ENCODE peak calls at places on chromosomes 12 and 14, in five cellular contexts. T is GM12878, J is H1, L is K562, M is HepG2. D is an unnamed sample.

GRCh38 chr12:53217930-53218307 is 10.9 kb upstream of the ITGB7 start:
- DNase-seq in T (no peak), J (no peak), L (no peak), M (no peak), D (no peak)

GRCh38 chr12:121284551-121285390 is 11.7 kb downstream of the CAMKK2 start:
- DNase-seq in T (no peak), J (no peak), L (peak), M (no peak), D (no peak)

GRCh38 chr14:59274991-59275391 is 86.5 kb downstream of the DAAM1 start:
- DNase-seq in T (peak), J (no peak), L (no peak), M (no peak), D (no peak)

GRCh38 chr14:63663428-63664142 is 21.9 kb upstream of the WDR89 start:
- DNase-seq in T (no peak), J (no peak), L (no peak), M (peak), D (no peak)

GRCh38 chr12:101552277-101552676 is 42.5 kb upstream of the MYBPC1 start:
- DNase-seq in T (no peak), J (no peak), L (no peak), M (no peak), D (no peak)

GRCh38 chr12:106687652-106688051 is 86.8 kb upstream of the RIC8B start:
- DNase-seq in T (no peak), J (no peak), L (no peak), M (no peak), D (no peak)

GRCh38 chr14:28294834-28295440 is 471.6 kb upstream of the FOXG1 start:
- DNase-seq in T (no peak), J (no peak), L (no peak), M (peak), D (no peak)

GRCh38 chr12:55743131-55743921 is 404 bp downstream of the GDF11 start:
- DNase-seq in T (no peak), J (no peak), L (peak), M (no peak), D (peak)

GRCh38 chr14:90239139-90239538 is 17.2 kb upstream of the PSMC1 start:
- DNase-seq in T (no peak), J (no peak), L (no peak), M (no peak), D (no peak)

GRCh38 chr12:45232771-45233372 is 17.0 kb downstream of the ANO6 start:
- DNase-seq in T (peak), J (no peak), L (peak), M (peak), D (no peak)

GRCh38 chr12:113663396-113663795 is 191.7 kb upstream of the LHX5 start:
- DNase-seq in T (no peak), J (no peak), L (peak), M (no peak), D (no peak)

GRCh38 chr14:32896979-32897723 is 41.5 kb upstream of the NPAS3 start:
- DNase-seq in T (no peak), J (no peak), L (no peak), M (peak), D (no peak)

GRCh38 chr12:121796855-121797751 is 3.6 kb upstream of the RHOF start:
- DNase-seq in T (no peak), J (peak), L (peak), M (peak), D (no peak)

GRCh38 chr12:53071591-53072551 is 7.3 kb downstream of the SPRYD3 start:
- DNase-seq in T (no peak), J (no peak), L (peak), M (no peak), D (no peak)

GRCh38 chr12:47834199-47835016 is 14.7 kb upstream of the HDAC7 start:
- DNase-seq in T (no peak), J (no peak), L (peak), M (no peak), D (no peak)

GRCh38 chr12:52378091-52378490 is 7.4 kb downstream of the KRT84 start:
- DNase-seq in T (no peak), J (no peak), L (no peak), M (no peak), D (no peak)

GRCh38 chr12:54890339-54890738 is 36.0 kb downstream of the MUCL1 start:
- DNase-seq in T (no peak), J (no peak), L (no peak), M (no peak), D (no peak)

GRCh38 chr14:80781968-80782367 is 159.6 kb downstream of the CEP128 start:
- DNase-seq in T (no peak), J (no peak), L (no peak), M (no peak), D (no peak)

GRCh38 chr14:90194706-90195105 is 61.6 kb upstream of the PSMC1 start:
- DNase-seq in T (no peak), J (no peak), L (peak), M (no peak), D (no peak)

GRCh38 chr12:11968516-11968915 is 102.2 kb upstream of the BCL2L14 start:
- DNase-seq in T (no peak), J (no peak), L (no peak), M (no peak), D (no peak)

GRCh38 chr12:130097798-130098255 is 64.4 kb upstream of the FZD10 start:
- DNase-seq in T (no peak), J (no peak), L (no peak), M (no peak), D (no peak)

GRCh38 chr14:99168330-99168729 is 103.7 kb downstream of the BCL11B start:
- DNase-seq in T (no peak), J (no peak), L (no peak), M (no peak), D (no peak)

GRCh38 chr12:104604995-104605675 is 148.4 kb downstream of the CHST11 start:
- DNase-seq in T (no peak), J (no peak), L (no peak), M (no peak), D (no peak)

GRCh38 chr12:48764521-48764920 is 24.4 kb downstream of the ADCY6 start:
- DNase-seq in T (no peak), J (no peak), L (no peak), M (no peak), D (no peak)

GRCh38 chr14:58830121-58830520 is 192.4 kb downstream of the DACT1 start:
- DNase-seq in T (no peak), J (no peak), L (no peak), M (no peak), D (no peak)

GRCh38 chr12:7144414-7145120 is 14.4 kb downstream of the CLSTN3 start:
- DNase-seq in T (no peak), J (no peak), L (peak), M (no peak), D (no peak)

DNA sequence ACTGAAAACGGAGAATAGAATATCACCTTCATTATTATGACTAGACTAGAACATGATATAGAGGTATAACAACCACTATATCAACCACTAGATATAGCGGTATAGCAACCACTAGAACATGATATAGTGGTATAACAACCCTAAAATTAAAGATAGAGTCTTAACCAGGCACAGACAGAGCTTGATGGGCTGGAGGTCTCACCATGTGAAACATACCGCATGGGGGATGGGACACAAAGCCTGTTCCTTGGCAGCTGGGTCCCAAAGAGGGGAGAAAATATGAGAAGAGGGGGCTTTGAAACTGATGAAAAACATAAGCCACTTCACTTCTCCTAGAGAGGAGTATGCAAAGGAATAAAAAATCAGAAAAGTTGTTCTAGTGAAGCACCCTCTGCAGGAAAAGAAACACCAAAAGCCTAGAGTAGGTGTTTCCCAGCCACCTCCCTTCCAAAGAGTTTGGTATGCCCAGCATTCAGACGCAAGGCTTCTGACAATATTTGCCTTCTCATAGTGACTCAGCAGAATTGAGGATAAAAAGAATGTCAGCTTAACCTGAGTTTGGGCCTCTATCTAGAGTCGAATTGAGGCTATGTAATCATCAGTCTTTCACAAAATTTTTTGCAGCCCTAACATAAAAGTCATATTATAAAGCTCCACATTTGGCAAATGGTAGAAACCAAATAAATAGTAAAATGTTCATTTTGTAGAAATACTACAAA is 316.4 kb downstream of the NOVA1 start:
- DNase-seq in T (no peak), J (no peak), L (peak), M (peak), D (no peak)
- TF ChIP-seq TAF1 in T (no peak), J (no peak), L (no peak), M (no peak), D (no peak)

DNA sequence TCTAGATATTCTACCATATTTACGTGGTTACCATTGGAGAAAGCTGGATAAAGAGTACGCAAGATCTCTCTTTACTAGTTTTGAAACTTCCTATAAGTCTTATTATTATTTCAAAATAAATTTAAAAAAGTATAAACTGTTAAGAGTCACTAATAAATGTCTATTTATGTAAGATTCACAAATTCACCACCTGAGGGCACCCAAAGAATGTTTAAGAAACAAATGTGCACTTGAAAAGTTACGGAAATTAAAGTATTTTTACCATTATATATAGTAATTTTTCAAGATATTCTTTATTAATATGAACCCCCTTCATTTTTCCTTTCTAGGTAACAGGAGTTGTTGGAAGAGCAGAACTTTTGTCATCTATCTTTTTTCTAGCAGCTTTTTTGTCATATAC is 11.9 kb downstream of the TMTC3 start:
- DNase-seq in T (no peak), J (no peak), L (no peak), M (peak), D (no peak)
- TF ChIP-seq TAF1 in T (no peak), J (no peak), L (no peak), M (no peak), D (no peak)

DNA sequence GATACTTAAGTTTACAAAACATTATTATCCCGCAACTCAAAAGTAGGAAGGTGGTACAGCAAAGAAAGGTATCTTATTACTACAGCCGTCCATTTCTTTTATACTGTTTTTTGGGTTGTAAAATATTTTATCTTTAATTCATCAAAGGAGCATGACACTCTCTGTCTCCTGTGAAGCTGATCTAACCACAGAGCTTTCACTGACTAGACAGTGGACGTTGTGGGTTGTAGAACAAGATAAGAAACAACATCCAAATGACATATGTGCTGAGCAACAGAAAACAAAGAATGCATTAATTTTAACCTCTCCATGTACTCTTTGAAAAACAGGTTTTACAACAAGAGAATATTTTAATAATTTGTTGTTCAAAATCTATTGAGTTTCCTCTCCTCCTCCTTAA is 195.9 kb upstream of the FBXO33 start:
- DNase-seq in T (no peak), J (no peak), L (no peak), M (no peak), D (no peak)
- TF ChIP-seq TAF1 in T (no peak), J (no peak), L (no peak), M (no peak), D (no peak)

DNA sequence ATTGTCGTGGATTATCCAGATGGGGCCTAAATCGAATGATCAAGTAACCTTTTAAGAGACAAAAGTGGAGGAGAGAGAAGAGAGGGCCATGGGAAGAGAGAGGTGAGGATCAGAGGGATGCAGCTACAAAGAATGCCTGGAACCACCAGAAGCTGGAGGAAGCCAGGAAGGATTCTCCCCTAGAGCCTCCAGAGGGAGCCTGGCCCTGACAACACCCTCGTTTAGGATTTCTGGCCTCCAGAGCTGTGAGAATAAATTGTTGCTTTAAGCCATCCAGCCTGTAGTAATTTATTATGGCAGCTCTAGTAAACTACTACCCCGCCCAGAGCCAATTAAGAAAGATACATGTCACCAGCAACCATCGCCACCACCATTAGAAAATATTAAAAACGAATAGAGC is 46.2 kb upstream of the GSC start:
- DNase-seq in T (no peak), J (no peak), L (no peak), M (no peak), D (no peak)
- TF ChIP-seq TAF1 in T (no peak), J (no peak), L (no peak), M (no peak), D (no peak)

DNA sequence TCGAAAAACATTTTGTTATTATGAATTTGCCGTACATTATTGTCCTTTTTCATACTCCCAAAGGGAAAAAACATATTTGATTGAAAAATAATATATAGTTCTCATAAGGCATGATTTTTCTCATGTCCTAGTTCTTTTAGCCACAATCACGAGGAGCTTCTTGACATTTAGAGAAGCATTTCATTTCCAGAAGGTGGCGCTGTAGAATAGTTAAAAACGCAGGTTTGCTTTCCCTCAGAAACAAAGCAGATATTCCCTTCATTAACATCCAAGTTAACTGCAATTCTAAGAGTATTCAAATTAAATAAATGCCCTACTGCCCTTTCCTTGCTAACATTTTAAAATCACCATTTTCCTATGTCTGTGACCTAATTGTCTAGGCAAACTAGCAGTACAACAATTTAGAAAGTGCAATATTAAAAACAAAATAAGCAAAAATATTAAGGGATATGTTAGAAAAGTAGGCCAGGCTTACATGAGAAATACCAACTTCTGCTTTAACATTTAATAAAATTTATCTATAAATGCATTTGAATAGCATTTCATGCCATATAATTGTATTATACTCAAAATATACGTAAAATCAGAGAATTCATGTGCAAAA is 10.9 kb upstream of the PIK3C2G start:
- DNase-seq in T (no peak), J (peak), L (no peak), M (peak), D (no peak)
- TF ChIP-seq TAF1 in T (no peak), J (no peak), L (no peak), M (no peak), D (no peak)

GRCh38 chr12:64824130-64824499 is 332 bp upstream of the TBC1D30 start:
- DNase-seq in T (no peak), J (no peak), L (no peak), M (no peak), D (no peak)

GRCh38 chr12:64828713-64829112 is 4.3 kb downstream of the TBC1D30 start:
- DNase-seq in T (no peak), J (no peak), L (no peak), M (no peak), D (no peak)

GRCh38 chr12:64824500-64825142 is at the start of gene TBC1D30:
- DNase-seq in T (no peak), J (no peak), L (peak), M (no peak), D (peak)

GRCh38 chr12:64826234-64826633 is 1.8 kb downstream of the TBC1D30 start:
- DNase-seq in T (peak), J (no peak), L (peak), M (no peak), D (no peak)

GRCh38 chr12:64825143-64826011 is 930 bp downstream of the TBC1D30 start:
- DNase-seq in T (no peak), J (no peak), L (no peak), M (no peak), D (no peak)
- TF ChIP-seq TAF1 in T (no peak), J (no peak), L (no peak), M (no peak), D (no peak)

GRCh38 chr12:67651380-67651695 is 2.8 kb downstream of the DYRK2 start:
- DNase-seq in T (no peak), J (no peak), L (no peak), M (peak), D (no peak)
- TF ChIP-seq TAF1 in T (no peak), J (no peak), L (no peak), M (no peak), D (no peak)

GRCh38 chr12:110744697-110745264 is 2.1 kb upstream of the PPP1CC start:
- DNase-seq in T (no peak), J (no peak), L (no peak), M (peak), D (no peak)
- TF ChIP-seq TAF1 in T (no peak), J (no peak), L (no peak), M (no peak), D (no peak)

GRCh38 chr12:26373606-26374495 is 178.5 kb downstream of the SSPN start:
- DNase-seq in T (no peak), J (no peak), L (no peak), M (no peak), D (no peak)

GRCh38 chr12:26379777-26380467 is 184.5 kb downstream of the SSPN start:
- DNase-seq in T (no peak), J (no peak), L (no peak), M (no peak), D (no peak)

GRCh38 chr12:26374934-26375333 is 179.6 kb downstream of the SSPN start:
- DNase-seq in T (no peak), J (no peak), L (no peak), M (no peak), D (no peak)

GRCh38 chr12:26383041-26383440 is 187.7 kb downstream of the SSPN start:
- DNase-seq in T (no peak), J (no peak), L (no peak), M (no peak), D (no peak)

DNA sequence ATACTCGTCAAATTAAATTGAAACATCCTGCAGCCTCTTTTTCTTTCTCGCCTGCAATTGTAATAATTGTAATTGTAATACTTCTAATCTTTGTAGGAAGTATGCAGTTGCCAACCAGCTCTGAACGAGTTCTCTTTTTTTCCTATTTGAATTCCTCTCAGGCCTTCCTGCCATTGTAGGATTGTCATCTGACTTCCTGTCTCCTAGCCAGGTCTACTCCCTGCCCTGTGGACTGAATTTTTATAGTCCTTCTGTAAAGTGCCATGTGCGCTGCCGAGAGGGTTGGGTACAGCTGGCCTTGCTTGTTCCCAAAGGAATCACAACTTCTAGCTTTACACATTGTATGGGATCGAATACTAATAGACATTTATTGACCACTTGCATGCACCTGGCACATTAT is 183.3 kb downstream of the SSPN start:
- DNase-seq in T (no peak), J (no peak), L (no peak), M (no peak), D (no peak)
- TF ChIP-seq TAF1 in T (no peak), J (no peak), L (no peak), M (no peak), D (no peak)

D was measured in GM12892.